ENCODE peak calls at places on chromosomes 4 and X, in six cellular contexts. One of them, this sample, is unnamed.
A peak's percentile ranks its signal among the peaks of the same experiment; 100 is the strongest.

GRCh38 chrX:77652095-77652494 is 133.9 kb downstream of the ATRX start:
- DNase-seq in BJ: no peak
- DNase-seq in MM.1S: no peak
- DNase-seq in heart right ventricle: no peak
- DNase-seq in DND-41: no peak
- DNase-seq in psoas muscle: no peak
- DNase-seq in this sample: no peak

GRCh38 chrX:18170910-18171309 is 49.8 kb downstream of the BEND2 start:
- DNase-seq in BJ: no peak
- DNase-seq in MM.1S: no peak
- DNase-seq in heart right ventricle: no peak
- DNase-seq in DND-41: no peak
- DNase-seq in psoas muscle: no peak
- DNase-seq in this sample: no peak

GRCh38 chr4:146202665-146203064 is 11.7 kb upstream of the REELD1 start:
- DNase-seq in BJ: no peak
- DNase-seq in MM.1S: no peak
- DNase-seq in heart right ventricle: no peak
- DNase-seq in DND-41: no peak
- DNase-seq in psoas muscle: no peak
- DNase-seq in this sample: no peak

GRCh38 chr4:69896530-69897116 is 34.2 kb upstream of the CSN1S1 start:
- DNase-seq in BJ: no peak
- DNase-seq in MM.1S: peak; percentile 13
- DNase-seq in heart right ventricle: no peak
- DNase-seq in DND-41: no peak
- DNase-seq in psoas muscle: no peak
- DNase-seq in this sample: no peak

GRCh38 chrX:21509912-21510311 is 135.7 kb downstream of the CNKSR2 start:
- DNase-seq in BJ: peak; percentile 29
- DNase-seq in MM.1S: no peak
- DNase-seq in heart right ventricle: no peak
- DNase-seq in DND-41: no peak
- DNase-seq in psoas muscle: no peak
- DNase-seq in this sample: peak; percentile 30

GRCh38 chr4:29277381-29277780 is 1442.8 kb upstream of the PCDH7 start:
- DNase-seq in BJ: peak; percentile 31
- DNase-seq in MM.1S: no peak
- DNase-seq in heart right ventricle: no peak
- DNase-seq in DND-41: no peak
- DNase-seq in psoas muscle: no peak
- DNase-seq in this sample: peak; percentile 48

GRCh38 chr4:69910016-69910782 is 20.7 kb upstream of the CSN1S1 start:
- DNase-seq in BJ: no peak
- DNase-seq in MM.1S: no peak
- DNase-seq in heart right ventricle: no peak
- DNase-seq in DND-41: no peak
- DNase-seq in psoas muscle: no peak
- DNase-seq in this sample: peak; percentile 70

GRCh38 chrX:3177851-3178250 is 136.6 kb downstream of the ARSF start:
- DNase-seq in BJ: no peak
- DNase-seq in MM.1S: no peak
- DNase-seq in heart right ventricle: no peak
- DNase-seq in DND-41: no peak
- DNase-seq in psoas muscle: no peak
- DNase-seq in this sample: no peak

GRCh38 chrX:21885568-21885967 is 29.8 kb downstream of the YY2 start:
- DNase-seq in BJ: no peak
- DNase-seq in MM.1S: no peak
- DNase-seq in heart right ventricle: no peak
- DNase-seq in DND-41: no peak
- DNase-seq in psoas muscle: no peak
- DNase-seq in this sample: peak; percentile 16

GRCh38 chr4:125520258-125520990 is 205.7 kb downstream of the FAT4 start:
- DNase-seq in BJ: no peak
- DNase-seq in MM.1S: no peak
- DNase-seq in heart right ventricle: no peak
- DNase-seq in DND-41: no peak
- DNase-seq in psoas muscle: no peak
- DNase-seq in this sample: no peak

GRCh38 chr4:129232627-129233337 is 136.8 kb downstream of the C4orf33 start:
- DNase-seq in BJ: no peak
- DNase-seq in MM.1S: no peak
- DNase-seq in heart right ventricle: no peak
- DNase-seq in DND-41: no peak
- DNase-seq in psoas muscle: no peak
- DNase-seq in this sample: no peak

GRCh38 chr4:26330186-26330787 is 9.5 kb downstream of the RBPJ start:
- DNase-seq in BJ: no peak
- DNase-seq in MM.1S: peak; percentile 64
- DNase-seq in heart right ventricle: no peak
- DNase-seq in DND-41: no peak
- DNase-seq in psoas muscle: no peak
- DNase-seq in this sample: no peak

GRCh38 chr4:173424899-173425805 is 26.2 kb upstream of the SCRG1 start:
- DNase-seq in BJ: peak; percentile 31
- DNase-seq in MM.1S: no peak
- DNase-seq in heart right ventricle: no peak
- DNase-seq in DND-41: no peak
- DNase-seq in psoas muscle: no peak
- DNase-seq in this sample: peak; percentile 64

GRCh38 chrX:6227445-6227820 is 1.2 kb downstream of the NLGN4X start:
- DNase-seq in BJ: no peak
- DNase-seq in MM.1S: no peak
- DNase-seq in heart right ventricle: no peak
- DNase-seq in DND-41: peak; percentile 65
- DNase-seq in psoas muscle: no peak
- DNase-seq in this sample: no peak

GRCh38 chr4:79249879-79250503 is 75.9 kb downstream of the NAA11 start:
- DNase-seq in BJ: no peak
- DNase-seq in MM.1S: no peak
- DNase-seq in heart right ventricle: no peak
- DNase-seq in DND-41: peak; percentile 37
- DNase-seq in psoas muscle: no peak
- DNase-seq in this sample: no peak

GRCh38 chr4:70945046-70945445 is 42.9 kb downstream of the MOB1B start:
- DNase-seq in BJ: no peak
- DNase-seq in MM.1S: no peak
- DNase-seq in heart right ventricle: no peak
- DNase-seq in DND-41: no peak
- DNase-seq in psoas muscle: no peak
- DNase-seq in this sample: no peak

GRCh38 chr4:186500721-186501304 is 54.6 kb downstream of the MTNR1A start:
- DNase-seq in BJ: no peak
- DNase-seq in MM.1S: no peak
- DNase-seq in heart right ventricle: no peak
- DNase-seq in DND-41: no peak
- DNase-seq in psoas muscle: no peak
- DNase-seq in this sample: no peak

DNA sequence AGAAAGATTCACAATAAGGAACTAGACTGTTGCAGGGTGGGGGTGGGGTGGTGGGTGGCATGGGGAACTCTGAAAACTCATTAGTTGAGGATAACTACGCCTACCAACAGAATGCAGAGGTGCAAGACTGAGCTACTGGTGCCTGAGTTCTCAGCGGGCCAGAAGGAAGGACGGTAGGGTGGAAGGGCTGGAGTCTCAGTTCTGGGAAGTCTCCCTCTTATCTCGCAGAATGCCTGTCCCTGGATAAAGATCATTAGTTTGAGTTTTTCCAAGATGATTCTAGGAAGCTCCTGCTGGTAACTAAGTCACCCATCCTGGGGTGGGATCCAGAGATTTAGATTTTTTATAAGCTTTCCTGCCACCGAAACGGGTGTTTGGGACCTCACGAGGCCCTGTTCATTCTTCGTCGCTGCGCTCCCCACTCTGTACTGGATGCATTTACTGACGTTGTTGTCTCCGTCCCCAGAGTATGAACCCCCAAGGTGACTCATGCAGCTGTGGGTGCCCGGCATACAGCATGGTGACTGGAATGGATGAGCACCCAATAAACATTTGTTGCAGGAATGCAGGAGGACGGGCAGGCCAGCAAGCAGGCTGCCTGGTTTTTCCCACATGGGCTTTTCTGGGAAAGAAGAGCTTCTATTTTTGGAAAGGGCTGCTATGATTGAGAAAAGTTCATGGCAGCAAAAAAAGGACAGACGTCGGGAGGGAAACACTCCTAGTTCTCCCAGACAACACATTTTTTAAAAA is 1.1 kb upstream of the SOD3 start:
- DNase-seq in BJ: peak; percentile 53
- DNase-seq in MM.1S: no peak
- DNase-seq in heart right ventricle: peak; percentile 28
- DNase-seq in DND-41: no peak
- DNase-seq in psoas muscle: peak; percentile 41
- DNase-seq in this sample: no peak
- H3K4me3 ChIP-seq in BJ: no peak overlapping the region
- H3K4me3 ChIP-seq in MM.1S: peak overlapping the region; percentile 8
- H3K4me3 ChIP-seq in heart right ventricle: peak overlapping the region; percentile 53
- H3K4me3 ChIP-seq in DND-41: no peak overlapping the region
- H3K4me3 ChIP-seq in psoas muscle: peak overlapping the region; percentile 55
- H3K4me3 ChIP-seq in this sample: no peak overlapping the region

GRCh38 chr4:102036619-102037376 is 246.3 kb downstream of the BANK1 start:
- DNase-seq in BJ: peak; percentile 58
- DNase-seq in MM.1S: no peak
- DNase-seq in heart right ventricle: no peak
- DNase-seq in DND-41: no peak
- DNase-seq in psoas muscle: no peak
- DNase-seq in this sample: peak; percentile 47
- H3K4me3 ChIP-seq in BJ: no peak overlapping the region
- H3K4me3 ChIP-seq in MM.1S: no peak overlapping the region
- H3K4me3 ChIP-seq in heart right ventricle: no peak overlapping the region
- H3K4me3 ChIP-seq in DND-41: no peak overlapping the region
- H3K4me3 ChIP-seq in psoas muscle: no peak overlapping the region
- H3K4me3 ChIP-seq in this sample: no peak overlapping the region

GRCh38 chr4:139301143-139301820 is at the start of gene NAA15:
- DNase-seq in BJ: peak; percentile 82
- DNase-seq in MM.1S: peak; percentile 99
- DNase-seq in heart right ventricle: peak; percentile 99
- DNase-seq in DND-41: peak; percentile 99
- DNase-seq in psoas muscle: peak; percentile 98
- DNase-seq in this sample: peak; percentile 93

GRCh38 chr4:139297001-139297410 is 4.3 kb upstream of the NAA15 start:
- DNase-seq in BJ: no peak
- DNase-seq in MM.1S: peak; percentile 69
- DNase-seq in heart right ventricle: no peak
- DNase-seq in DND-41: no peak
- DNase-seq in psoas muscle: no peak
- DNase-seq in this sample: no peak

GRCh38 chr4:139301821-139302611 is at the start of gene NDUFC1:
- DNase-seq in BJ: no peak
- DNase-seq in MM.1S: peak; percentile 65
- DNase-seq in heart right ventricle: peak; percentile 43
- DNase-seq in DND-41: peak; percentile 69
- DNase-seq in psoas muscle: peak; percentile 51
- DNase-seq in this sample: no peak

GRCh38 chr4:139300431-139301142 is 718 bp upstream of the NAA15 start:
- DNase-seq in BJ: no peak
- DNase-seq in MM.1S: no peak
- DNase-seq in heart right ventricle: no peak
- DNase-seq in DND-41: peak; percentile 16
- DNase-seq in psoas muscle: no peak
- DNase-seq in this sample: peak; percentile 49

GRCh38 chr4:139299536-139299935 is 1.8 kb upstream of the NAA15 start:
- DNase-seq in BJ: no peak
- DNase-seq in MM.1S: no peak
- DNase-seq in heart right ventricle: no peak
- DNase-seq in DND-41: no peak
- DNase-seq in psoas muscle: no peak
- DNase-seq in this sample: no peak
- H3K4me3 ChIP-seq in BJ: no peak overlapping the region
- H3K4me3 ChIP-seq in MM.1S: peak overlapping the region; percentile 95
- H3K4me3 ChIP-seq in heart right ventricle: peak overlapping the region; percentile 80
- H3K4me3 ChIP-seq in DND-41: no peak overlapping the region
- H3K4me3 ChIP-seq in psoas muscle: peak overlapping the region; percentile 99
- H3K4me3 ChIP-seq in this sample: peak overlapping the region; percentile 95

GRCh38 chr4:87073570-87074470 is 139.0 kb downstream of the AFF1 start:
- DNase-seq in BJ: no peak
- DNase-seq in MM.1S: peak; percentile 78
- DNase-seq in heart right ventricle: peak; percentile 29
- DNase-seq in DND-41: peak; percentile 62
- DNase-seq in psoas muscle: no peak
- DNase-seq in this sample: no peak
- H3K4me3 ChIP-seq in BJ: no peak overlapping the region
- H3K4me3 ChIP-seq in MM.1S: peak overlapping the region; percentile 53
- H3K4me3 ChIP-seq in heart right ventricle: peak overlapping the region; percentile 0
- H3K4me3 ChIP-seq in DND-41: no peak overlapping the region
- H3K4me3 ChIP-seq in psoas muscle: peak overlapping the region; percentile 37
- H3K4me3 ChIP-seq in this sample: no peak overlapping the region

GRCh38 chr4:40521957-40522356 is 107.7 kb downstream of the RBM47 start:
- DNase-seq in BJ: no peak
- DNase-seq in MM.1S: no peak
- DNase-seq in heart right ventricle: no peak
- DNase-seq in DND-41: no peak
- DNase-seq in psoas muscle: no peak
- DNase-seq in this sample: no peak

GRCh38 chr4:40523581-40523980 is 106.1 kb downstream of the RBM47 start:
- DNase-seq in BJ: no peak
- DNase-seq in MM.1S: no peak
- DNase-seq in heart right ventricle: no peak
- DNase-seq in DND-41: no peak
- DNase-seq in psoas muscle: no peak
- DNase-seq in this sample: no peak

GRCh38 chr4:40526741-40527140 is 102.9 kb downstream of the RBM47 start:
- DNase-seq in BJ: no peak
- DNase-seq in MM.1S: no peak
- DNase-seq in heart right ventricle: no peak
- DNase-seq in DND-41: no peak
- DNase-seq in psoas muscle: no peak
- DNase-seq in this sample: no peak

GRCh38 chr4:40524642-40525041 is 105.0 kb downstream of the RBM47 start:
- DNase-seq in BJ: no peak
- DNase-seq in MM.1S: no peak
- DNase-seq in heart right ventricle: peak; percentile 17
- DNase-seq in DND-41: no peak
- DNase-seq in psoas muscle: no peak
- DNase-seq in this sample: peak; percentile 31

GRCh38 chr4:40525811-40526598 is 103.7 kb downstream of the RBM47 start:
- DNase-seq in BJ: peak; percentile 39
- DNase-seq in MM.1S: no peak
- DNase-seq in heart right ventricle: no peak
- DNase-seq in DND-41: no peak
- DNase-seq in psoas muscle: no peak
- DNase-seq in this sample: peak; percentile 81
- H3K4me3 ChIP-seq in BJ: no peak overlapping the region
- H3K4me3 ChIP-seq in MM.1S: no peak overlapping the region
- H3K4me3 ChIP-seq in heart right ventricle: no peak overlapping the region
- H3K4me3 ChIP-seq in DND-41: no peak overlapping the region
- H3K4me3 ChIP-seq in psoas muscle: no peak overlapping the region
- H3K4me3 ChIP-seq in this sample: no peak overlapping the region